ENCODE peak calls at places on chromosomes 5 and 9, in ten cellular contexts. H is substantia nigra; S is activated naive CD4-positive, alpha-beta T cell; D is neural crest cell; I is HT-29; C is fibroblast of lung; Q is GM12891; L is HEK293T; V is HuH-7.5; J is AG10803. O is an unnamed sample.

GRCh38 chr5:58012103-58012502 is 447.8 kb downstream of the PLK2 start:
- DNase-seq in D (no peak), L (no peak), V (no peak), J (peak), C (no peak), H (no peak), S (no peak), Q (no peak), I (peak), O (no peak)

GRCh38 chr5:108753877-108754276 is 6.2 kb downstream of the FER start:
- DNase-seq in L (no peak), I (no peak), H (no peak), C (peak), Q (no peak), D (no peak), J (peak), S (no peak), V (no peak), O (no peak)

GRCh38 chr5:172918421-172919371 is 40.5 kb upstream of the RPL26L1 start:
- DNase-seq in V (no peak), H (peak), I (peak), L (no peak), D (no peak), S (no peak), C (no peak), Q (no peak), J (no peak), O (no peak)

GRCh38 chr9:78972303-78973002 is 599.3 kb upstream of the TLE4 start:
- DNase-seq in V (no peak), L (no peak), J (no peak), D (no peak), Q (no peak), S (no peak), I (no peak), C (no peak), H (no peak), O (no peak)

GRCh38 chr9:112097712-112098688 is 77.1 kb downstream of the SUSD1 start:
- DNase-seq in H (peak), Q (peak), V (no peak), C (peak), L (peak), I (peak), D (peak), J (peak), S (peak), O (peak)

GRCh38 chr9:38144421-38144820 is 75.4 kb upstream of the SHB start:
- DNase-seq in L (no peak), D (no peak), C (no peak), H (no peak), I (no peak), S (no peak), Q (no peak), V (no peak), J (peak), O (no peak)

GRCh38 chr9:112555844-112556482 is 69.3 kb downstream of the KIAA1958 start:
- DNase-seq in V (no peak), C (no peak), H (no peak), S (no peak), L (no peak), Q (peak), I (peak), D (no peak), J (no peak), O (no peak)

GRCh38 chr5:173339286-173339685 is 11.1 kb upstream of the STC2 start:
- DNase-seq in V (no peak), L (no peak), J (no peak), I (no peak), C (no peak), H (no peak), D (no peak), S (no peak), Q (no peak), O (no peak)

GRCh38 chr5:138610468-138611294 is 35.5 kb upstream of the HSPA9 start:
- DNase-seq in D (peak), H (no peak), J (no peak), S (no peak), L (no peak), I (no peak), V (no peak), C (peak), Q (no peak), O (peak)

GRCh38 chr5:1017691-1018455 is 9.3 kb downstream of the NKD2 start:
- DNase-seq in Q (no peak), H (no peak), L (no peak), C (no peak), D (no peak), I (no peak), S (no peak), V (no peak), J (no peak), O (no peak)

O was measured in ovary.